ENCODE peak calls at places on chromosomes 2 and 18, in four cellular contexts. One of them, this sample, is unnamed.

GRCh38 chr18:42922363-42922762 is 193.1 kb downstream of the RIT2 start:
- DNase-seq in mesenchymal stem cell: peak; percentile 22
- DNase-seq in fibroblast of lung: no peak
- DNase-seq in esophagus muscularis mucosa: no peak
- DNase-seq in this sample: no peak

GRCh38 chr2:138176862-138177439 is 212.7 kb downstream of the HNMT start:
- DNase-seq in mesenchymal stem cell: no peak
- DNase-seq in fibroblast of lung: no peak
- DNase-seq in esophagus muscularis mucosa: no peak
- DNase-seq in this sample: no peak

GRCh38 chr2:171342014-171342413 is 91.8 kb downstream of the METTL8 start:
- DNase-seq in mesenchymal stem cell: no peak
- DNase-seq in fibroblast of lung: no peak
- DNase-seq in esophagus muscularis mucosa: no peak
- DNase-seq in this sample: no peak

GRCh38 chr2:101329026-101329425 is 20.5 kb upstream of the RNF149 start:
- DNase-seq in mesenchymal stem cell: no peak
- DNase-seq in fibroblast of lung: no peak
- DNase-seq in esophagus muscularis mucosa: no peak
- DNase-seq in this sample: no peak

GRCh38 chr2:9821805-9822445 is 21.3 kb upstream of the TAF1B start:
- DNase-seq in mesenchymal stem cell: no peak
- DNase-seq in fibroblast of lung: no peak
- DNase-seq in esophagus muscularis mucosa: no peak
- DNase-seq in this sample: no peak

GRCh38 chr18:10419420-10420103 is 34.9 kb upstream of the APCDD1 start:
- DNase-seq in mesenchymal stem cell: peak; percentile 45
- DNase-seq in fibroblast of lung: peak; percentile 34
- DNase-seq in esophagus muscularis mucosa: no peak
- DNase-seq in this sample: no peak

GRCh38 chr2:10073706-10074105 is 6.5 kb downstream of the CYS1 start:
- DNase-seq in mesenchymal stem cell: no peak
- DNase-seq in fibroblast of lung: no peak
- DNase-seq in esophagus muscularis mucosa: no peak
- DNase-seq in this sample: no peak

GRCh38 chr18:22224339-22224738 is 55.0 kb downstream of the GATA6 start:
- DNase-seq in mesenchymal stem cell: no peak
- DNase-seq in fibroblast of lung: no peak
- DNase-seq in esophagus muscularis mucosa: no peak
- DNase-seq in this sample: no peak

GRCh38 chr2:111209045-111209514 is 88.4 kb downstream of the BCL2L11 start:
- DNase-seq in mesenchymal stem cell: peak; percentile 83
- DNase-seq in fibroblast of lung: peak; percentile 50
- DNase-seq in esophagus muscularis mucosa: peak; percentile 34
- DNase-seq in this sample: no peak

GRCh38 chr2:119201815-119202214 is 21.8 kb upstream of the STEAP3 start:
- DNase-seq in mesenchymal stem cell: no peak
- DNase-seq in fibroblast of lung: no peak
- DNase-seq in esophagus muscularis mucosa: no peak
- DNase-seq in this sample: no peak

GRCh38 chr2:201135396-201135795 is 19.4 kb downstream of the CFLAR start:
- DNase-seq in mesenchymal stem cell: no peak
- DNase-seq in fibroblast of lung: no peak
- DNase-seq in esophagus muscularis mucosa: no peak
- DNase-seq in this sample: no peak

GRCh38 chr2:241914542-241914941 is 45.0 kb downstream of the RTP5 start:
- DNase-seq in mesenchymal stem cell: no peak
- DNase-seq in fibroblast of lung: no peak
- DNase-seq in esophagus muscularis mucosa: no peak
- DNase-seq in this sample: no peak

GRCh38 chr2:51711761-51712160 is 679.8 kb upstream of the NRXN1 start:
- DNase-seq in mesenchymal stem cell: no peak
- DNase-seq in fibroblast of lung: peak; percentile 79
- DNase-seq in esophagus muscularis mucosa: no peak
- DNase-seq in this sample: no peak

GRCh38 chr2:218889937-218890336 is 9.3 kb downstream of the WNT10A start:
- DNase-seq in mesenchymal stem cell: no peak
- DNase-seq in fibroblast of lung: no peak
- DNase-seq in esophagus muscularis mucosa: no peak
- DNase-seq in this sample: no peak

GRCh38 chr2:204892506-204893255 is 347.4 kb downstream of the PARD3B start:
- DNase-seq in mesenchymal stem cell: peak; percentile 39
- DNase-seq in fibroblast of lung: no peak
- DNase-seq in esophagus muscularis mucosa: no peak
- DNase-seq in this sample: no peak

GRCh38 chr2:28904295-28904694 is 9.8 kb downstream of the WDR43 start:
- DNase-seq in mesenchymal stem cell: peak; percentile 68
- DNase-seq in fibroblast of lung: peak; percentile 46
- DNase-seq in esophagus muscularis mucosa: no peak
- DNase-seq in this sample: no peak

GRCh38 chr2:27566628-27567027 is 16.2 kb upstream of the ZNF512 start:
- DNase-seq in mesenchymal stem cell: no peak
- DNase-seq in fibroblast of lung: peak; percentile 25
- DNase-seq in esophagus muscularis mucosa: peak; percentile 3
- DNase-seq in this sample: no peak

GRCh38 chr2:218812096-218812815 is 19.3 kb downstream of the PRKAG3 start:
- DNase-seq in mesenchymal stem cell: no peak
- DNase-seq in fibroblast of lung: no peak
- DNase-seq in esophagus muscularis mucosa: no peak
- DNase-seq in this sample: no peak

GRCh38 chr2:145702305-145702704 is 1182.4 kb upstream of the ZEB2 start:
- DNase-seq in mesenchymal stem cell: no peak
- DNase-seq in fibroblast of lung: no peak
- DNase-seq in esophagus muscularis mucosa: no peak
- DNase-seq in this sample: no peak

GRCh38 chr2:58357521-58357920 is 116.4 kb upstream of the FANCL start:
- DNase-seq in mesenchymal stem cell: no peak
- DNase-seq in fibroblast of lung: no peak
- DNase-seq in esophagus muscularis mucosa: no peak
- DNase-seq in this sample: no peak

GRCh38 chr18:71443726-71444480 is 1100.2 kb downstream of the CBLN2 start:
- DNase-seq in mesenchymal stem cell: no peak
- DNase-seq in fibroblast of lung: peak; percentile 75
- DNase-seq in esophagus muscularis mucosa: no peak
- DNase-seq in this sample: no peak

GRCh38 chr2:10278029-10278762 is 24.5 kb upstream of the HPCAL1 start:
- DNase-seq in mesenchymal stem cell: peak; percentile 23
- DNase-seq in fibroblast of lung: peak; percentile 46
- DNase-seq in esophagus muscularis mucosa: no peak
- DNase-seq in this sample: no peak

GRCh38 chr2:39530423-39530866 is 93.4 kb upstream of the MAP4K3 start:
- DNase-seq in mesenchymal stem cell: peak; percentile 90
- DNase-seq in fibroblast of lung: peak; percentile 65
- DNase-seq in esophagus muscularis mucosa: peak; percentile 5
- DNase-seq in this sample: no peak

GRCh38 chr2:86039963-86040655 is 65.6 kb downstream of the POLR1A start:
- DNase-seq in mesenchymal stem cell: no peak
- DNase-seq in fibroblast of lung: no peak
- DNase-seq in esophagus muscularis mucosa: no peak
- DNase-seq in this sample: peak; percentile 26

GRCh38 chr2:183859129-183859528 is 734.9 kb downstream of the NUP35 start:
- DNase-seq in mesenchymal stem cell: no peak
- DNase-seq in fibroblast of lung: no peak
- DNase-seq in esophagus muscularis mucosa: no peak
- DNase-seq in this sample: no peak

GRCh38 chr2:45722477-45722876 is 71.0 kb downstream of the PRKCE start:
- DNase-seq in mesenchymal stem cell: no peak
- DNase-seq in fibroblast of lung: no peak
- DNase-seq in esophagus muscularis mucosa: no peak
- DNase-seq in this sample: no peak

GRCh38 chr2:42523341-42523740 is 29.6 kb upstream of the KCNG3 start:
- DNase-seq in mesenchymal stem cell: no peak
- DNase-seq in fibroblast of lung: no peak
- DNase-seq in esophagus muscularis mucosa: no peak
- DNase-seq in this sample: no peak

GRCh38 chr2:110881908-110882307 is 149.5 kb downstream of the ACOXL start:
- DNase-seq in mesenchymal stem cell: no peak
- DNase-seq in fibroblast of lung: no peak
- DNase-seq in esophagus muscularis mucosa: no peak
- DNase-seq in this sample: no peak

GRCh38 chr2:82494744-82495143 is 1964.3 kb downstream of the SUCLG1 start:
- DNase-seq in mesenchymal stem cell: no peak
- DNase-seq in fibroblast of lung: peak; percentile 15
- DNase-seq in esophagus muscularis mucosa: no peak
- DNase-seq in this sample: no peak

GRCh38 chr2:36397040-36397616 is 41.5 kb downstream of the CRIM1 start:
- DNase-seq in mesenchymal stem cell: peak; percentile 26
- DNase-seq in fibroblast of lung: peak; percentile 35
- DNase-seq in esophagus muscularis mucosa: no peak
- DNase-seq in this sample: no peak
- H3K27ac ChIP-seq in mesenchymal stem cell: no peak overlapping the region
- H3K27ac ChIP-seq in fibroblast of lung: no peak overlapping the region
- H3K27ac ChIP-seq in esophagus muscularis mucosa: no peak overlapping the region
- H3K27ac ChIP-seq in this sample: no peak overlapping the region

DNA sequence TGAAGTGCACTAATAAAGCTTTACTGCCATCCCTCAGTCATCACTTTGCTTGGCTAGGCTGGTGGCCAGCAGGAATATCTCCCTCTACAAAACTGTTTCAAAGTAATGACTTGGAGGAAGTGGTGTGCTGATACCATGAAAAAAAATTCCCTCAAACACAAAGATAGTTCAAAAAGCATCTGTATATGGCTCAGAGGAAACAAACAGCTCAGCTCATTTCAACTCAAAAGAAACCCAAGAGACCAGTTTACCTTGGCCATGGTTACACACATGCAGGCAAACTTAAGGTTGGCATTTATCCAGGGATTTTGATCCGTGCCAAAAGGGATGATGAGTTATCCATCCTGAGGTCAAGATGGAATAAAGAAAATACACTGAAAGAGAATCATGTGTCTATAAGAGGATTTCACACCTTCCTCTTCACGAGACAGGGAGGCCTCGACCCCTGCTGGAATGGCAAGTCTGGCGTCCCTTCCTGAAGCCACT is 18.4 kb upstream of the WIPF1 start:
- DNase-seq in mesenchymal stem cell: no peak
- DNase-seq in fibroblast of lung: peak; percentile 38
- DNase-seq in esophagus muscularis mucosa: no peak
- DNase-seq in this sample: no peak
- H3K27ac ChIP-seq in mesenchymal stem cell: no peak overlapping the region
- H3K27ac ChIP-seq in fibroblast of lung: no peak overlapping the region
- H3K27ac ChIP-seq in esophagus muscularis mucosa: peak overlapping the region; percentile 52
- H3K27ac ChIP-seq in this sample: no peak overlapping the region

DNA sequence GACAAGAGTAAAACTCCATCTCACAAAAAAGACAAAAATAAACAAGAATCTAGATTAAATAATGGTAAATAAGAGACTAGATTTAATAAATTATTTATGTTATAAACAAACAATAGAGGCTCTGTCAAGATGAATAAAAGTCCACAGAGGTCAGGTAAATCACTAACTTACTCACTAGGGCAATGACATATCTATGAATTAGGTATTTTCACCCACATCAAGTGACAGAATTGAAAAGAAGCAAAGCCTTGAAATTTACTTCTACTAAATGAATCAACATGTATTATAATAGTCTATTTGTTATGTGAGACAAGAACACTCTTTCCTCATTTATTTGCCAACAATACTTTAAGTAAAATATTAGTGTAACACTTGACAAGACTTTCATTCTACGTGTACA is 41.7 kb downstream of the FBXO11 start:
- DNase-seq in mesenchymal stem cell: no peak
- DNase-seq in fibroblast of lung: no peak
- DNase-seq in esophagus muscularis mucosa: no peak
- DNase-seq in this sample: no peak
- H3K27ac ChIP-seq in mesenchymal stem cell: no peak overlapping the region
- H3K27ac ChIP-seq in fibroblast of lung: no peak overlapping the region
- H3K27ac ChIP-seq in esophagus muscularis mucosa: no peak overlapping the region
- H3K27ac ChIP-seq in this sample: peak overlapping the region; percentile 28

GRCh38 chr18:2969695-2970094 is 43.2 kb downstream of the LPIN2 start:
- DNase-seq in mesenchymal stem cell: no peak
- DNase-seq in fibroblast of lung: no peak
- DNase-seq in esophagus muscularis mucosa: no peak
- DNase-seq in this sample: no peak

GRCh38 chr18:2970344-2970743 is 42.6 kb downstream of the LPIN2 start:
- DNase-seq in mesenchymal stem cell: no peak
- DNase-seq in fibroblast of lung: no peak
- DNase-seq in esophagus muscularis mucosa: no peak
- DNase-seq in this sample: no peak

GRCh38 chr18:2968559-2968958 is 44.4 kb downstream of the LPIN2 start:
- DNase-seq in mesenchymal stem cell: no peak
- DNase-seq in fibroblast of lung: no peak
- DNase-seq in esophagus muscularis mucosa: no peak
- DNase-seq in this sample: no peak

GRCh38 chr18:2971741-2972552 is 41.0 kb downstream of the LPIN2 start:
- DNase-seq in mesenchymal stem cell: peak; percentile 73
- DNase-seq in fibroblast of lung: no peak
- DNase-seq in esophagus muscularis mucosa: peak; percentile 93
- DNase-seq in this sample: no peak

DNA sequence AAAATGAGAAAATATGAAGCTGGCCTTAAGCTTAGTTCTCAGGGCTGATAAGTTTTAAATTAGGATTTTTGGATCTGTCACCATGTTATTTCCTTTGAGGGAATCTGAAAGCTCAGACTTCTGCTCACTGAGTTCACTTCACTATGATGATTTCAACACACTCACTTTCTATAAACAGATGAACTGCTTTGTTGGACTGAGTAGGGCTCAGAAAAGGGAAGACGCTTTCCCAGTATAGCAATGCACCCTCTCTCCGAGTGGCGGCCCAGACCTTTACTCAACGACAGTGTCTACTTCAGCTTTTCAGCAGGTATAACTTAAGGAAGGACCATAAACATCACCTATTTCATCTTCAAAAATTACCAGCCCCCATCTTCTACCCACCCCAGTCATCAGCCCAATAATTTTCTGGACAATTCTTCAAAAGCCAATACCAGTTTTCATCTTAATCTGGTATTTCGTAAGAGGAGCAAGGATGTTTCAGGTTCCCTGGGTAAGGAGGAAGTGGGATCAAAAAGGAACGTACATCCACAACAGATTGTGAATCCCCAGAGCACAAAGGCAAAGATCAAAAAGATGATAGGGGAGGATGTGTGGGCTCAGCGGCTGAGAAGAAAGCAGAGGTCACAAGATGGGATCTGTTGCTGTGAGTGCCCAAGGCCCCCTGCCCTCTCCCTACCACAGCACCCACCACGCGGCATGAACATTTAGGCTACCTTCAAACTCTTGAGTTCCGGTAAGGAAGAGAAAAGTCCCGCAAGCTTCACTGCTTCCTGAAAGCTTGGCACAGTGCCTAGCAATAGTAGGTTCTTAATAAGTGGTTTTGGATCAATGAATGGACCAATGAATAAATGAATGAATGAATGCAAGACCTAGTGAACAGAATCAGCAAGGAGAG is 41.9 kb downstream of the LPIN2 start:
- DNase-seq in mesenchymal stem cell: peak; percentile 69
- DNase-seq in fibroblast of lung: no peak
- DNase-seq in esophagus muscularis mucosa: no peak
- DNase-seq in this sample: no peak
- H3K27ac ChIP-seq in mesenchymal stem cell: no peak overlapping the region
- H3K27ac ChIP-seq in fibroblast of lung: peak overlapping the region; percentile 26
- H3K27ac ChIP-seq in esophagus muscularis mucosa: peak overlapping the region; percentile 68
- H3K27ac ChIP-seq in this sample: peak overlapping the region; percentile 30

GRCh38 chr18:24763765-24764548 is 303.5 kb downstream of the HRH4 start:
- DNase-seq in mesenchymal stem cell: peak; percentile 43
- DNase-seq in fibroblast of lung: peak; percentile 43
- DNase-seq in esophagus muscularis mucosa: no peak
- DNase-seq in this sample: no peak
- H3K27ac ChIP-seq in mesenchymal stem cell: no peak overlapping the region
- H3K27ac ChIP-seq in fibroblast of lung: no peak overlapping the region
- H3K27ac ChIP-seq in esophagus muscularis mucosa: no peak overlapping the region
- H3K27ac ChIP-seq in this sample: no peak overlapping the region